ENCODE peak calls at places on chromosome 19, in six cellular contexts. G is cardiac muscle cell, S is adrenal gland, K is NCI-H460, L is left ventricle myocardium inferior, Y is pancreas. X is an unnamed sample.

GRCh38 chr19:49591731-49592485 is 926 bp downstream of the PRR12 start:
- DNase-seq in G (peak), S (peak), K (no peak), L (peak), Y (peak), X (peak)

GRCh38 chr19:4379383-4380253 is 20.7 kb downstream of the SH3GL1 start:
- DNase-seq in G (no peak), S (peak), K (no peak), L (no peak), Y (peak), X (no peak)

GRCh38 chr19:29875931-29876330 is 64.1 kb downstream of the CCNE1 start:
- DNase-seq in G (no peak), S (no peak), K (no peak), L (no peak), Y (no peak), X (no peak)

GRCh38 chr19:44592451-44592890 is 20.9 kb upstream of the IGSF23 start:
- DNase-seq in G (no peak), S (no peak), K (no peak), L (no peak), Y (peak), X (no peak)

GRCh38 chr19:43439183-43440063 is 24.7 kb downstream of the TEX101 start:
- DNase-seq in G (no peak), S (no peak), K (peak), L (no peak), Y (no peak), X (peak)

GRCh38 chr19:49889687-49890348 is 6.9 kb downstream of the IL4I1 start:
- DNase-seq in G (peak), S (peak), K (peak), L (peak), Y (peak), X (peak)

GRCh38 chr19:36257512-36257876 is 42.6 kb downstream of the ZNF146 start:
- DNase-seq in G (no peak), S (peak), K (no peak), L (peak), Y (no peak), X (peak)

GRCh38 chr19:38506723-38507550 is 73.4 kb downstream of the RYR1 start:
- DNase-seq in G (peak), S (peak), K (peak), L (peak), Y (peak), X (peak)

GRCh38 chr19:13637664-13638063 is 126.7 kb upstream of the MRI1 start:
- DNase-seq in G (no peak), S (no peak), K (no peak), L (no peak), Y (no peak), X (no peak)

GRCh38 chr19:1725100-1726064 is 27.9 kb upstream of the ONECUT3 start:
- DNase-seq in G (peak), S (peak), K (peak), L (peak), Y (peak), X (no peak)

GRCh38 chr19:55249841-55250240 is 9.0 kb downstream of the PPP6R1 start:
- DNase-seq in G (no peak), S (no peak), K (no peak), L (no peak), Y (no peak), X (no peak)

GRCh38 chr19:46697142-46697960 is 19.6 kb downstream of the PRKD2 start:
- DNase-seq in G (peak), S (peak), K (peak), L (peak), Y (peak), X (peak)

GRCh38 chr19:47058621-47059020 is 10.2 kb upstream of the TMEM160 start:
- DNase-seq in G (peak), S (no peak), K (no peak), L (no peak), Y (no peak), X (no peak)

GRCh38 chr19:47240996-47241918 is 10.3 kb upstream of the BBC3 start:
- DNase-seq in G (peak), S (peak), K (no peak), L (peak), Y (peak), X (peak)

GRCh38 chr19:16001481-16002312 is 52.9 kb downstream of the OR10H4 start:
- DNase-seq in G (no peak), S (no peak), K (no peak), L (no peak), Y (peak), X (no peak)

GRCh38 chr19:38557205-38557799 is 60.5 kb downstream of the MAP4K1 start:
- DNase-seq in G (no peak), S (no peak), K (no peak), L (no peak), Y (no peak), X (no peak)

GRCh38 chr19:37342753-37343152 is 28.1 kb upstream of the ZNF527 start:
- DNase-seq in G (no peak), S (no peak), K (no peak), L (no peak), Y (no peak), X (no peak)

GRCh38 chr19:49119411-49120324 is at the start of gene PPFIA3:
- DNase-seq in G (peak), S (peak), K (no peak), L (peak), Y (peak), X (peak)

X was measured in heart right ventricle.